ENCODE peak calls at places on chromosomes 6 and 20, in four cellular contexts. H, X, Q and U are unnamed samples.

GRCh38 chr6:131976545-131977061 is 25.4 kb upstream of the CCN2 start:
- DNase-seq in X (no peak), H (no peak), Q (peak), U (no peak)

GRCh38 chr6:117483645-117484016 is 1.2 kb downstream of the DCBLD1 start:
- DNase-seq in X (no peak), H (no peak), Q (no peak), U (no peak)

GRCh38 chr6:111482236-111482958 is 621 bp downstream of the REV3L start:
- DNase-seq in Q (peak), H (peak), X (peak), U (peak)

GRCh38 chr6:34246563-34247391 is 2.0 kb downstream of the SMIM29 start:
- DNase-seq in X (no peak), Q (no peak), H (no peak), U (no peak)

GRCh38 chr6:45222380-45222779 is 105.8 kb upstream of the RUNX2 start:
- DNase-seq in H (no peak), X (no peak), Q (no peak), U (no peak)

GRCh38 chr6:71410164-71410566 is 121.6 kb downstream of the OGFRL1 start:
- DNase-seq in X (no peak), H (no peak), Q (no peak), U (no peak)

GRCh38 chr6:113383701-113384100 is 473.4 kb upstream of the MARCKS start:
- DNase-seq in Q (no peak), X (no peak), H (no peak), U (no peak)

GRCh38 chr6:38346291-38347079 is 293.2 kb downstream of the BTBD9 start:
- DNase-seq in H (no peak), X (no peak), Q (no peak), U (no peak)

GRCh38 chr6:77587963-77588362 is 64.9 kb upstream of the MEI4 start:
- DNase-seq in H (no peak), Q (no peak), X (no peak), U (no peak)

GRCh38 chr6:81608776-81609175 is 143.7 kb downstream of the TENT5A start:
- DNase-seq in X (no peak), Q (no peak), H (no peak), U (no peak)

GRCh38 chr6:124200661-124201060 is 397.0 kb downstream of the NKAIN2 start:
- DNase-seq in X (no peak), Q (no peak), H (no peak), U (no peak)

GRCh38 chr6:33633462-33634158 is 12.5 kb downstream of the ITPR3 start:
- DNase-seq in Q (no peak), X (peak), H (peak), U (peak)

GRCh38 chr6:28167068-28167467 is 25.4 kb downstream of the ZKSCAN8 start:
- DNase-seq in H (no peak), Q (no peak), X (no peak), U (no peak)

GRCh38 chr6:48990746-48991145 is 472.3 kb downstream of the MMUT start:
- DNase-seq in Q (no peak), X (no peak), H (no peak), U (no peak)

GRCh38 chr6:79432726-79433125 is 104.5 kb downstream of the LCA5 start:
- DNase-seq in H (no peak), Q (no peak), X (no peak), U (no peak)

GRCh38 chr20:61662226-61662945 is 403.3 kb downstream of the TAF4 start:
- DNase-seq in H (no peak), Q (no peak), X (no peak), U (no peak)

GRCh38 chr6:88349511-88349910 is 183.4 kb upstream of the CNR1 start:
- DNase-seq in X (no peak), H (no peak), Q (no peak), U (no peak)

GRCh38 chr6:89022747-89023289 is 57.7 kb upstream of the PNRC1 start:
- DNase-seq in Q (no peak), X (no peak), H (no peak), U (no peak)

GRCh38 chr20:38842558-38842981 is 37.1 kb downstream of the PPP1R16B start:
- DNase-seq in H (no peak), X (no peak), Q (no peak), U (no peak)

GRCh38 chr6:90184334-90185298 is 112.0 kb downstream of the BACH2 start:
- DNase-seq in Q (no peak), H (no peak), X (no peak), U (peak)

GRCh38 chr6:16337280-16337975 is 99.0 kb downstream of the GMPR start:
- DNase-seq in H (peak), X (peak), Q (peak), U (peak)
- H3K4me3 ChIP-seq in H (no peak), X (no peak), Q (no peak), U (no peak)

GRCh38 chr6:21597706-21598273 is 4.2 kb downstream of the SOX4 start:
- DNase-seq in H (no peak), X (no peak), Q (no peak), U (no peak)
- TF ChIP-seq POLR2A in H (no peak), X (no peak), Q (no peak), U (no peak)

GRCh38 chr6:32627831-32628230 is 9.4 kb upstream of the HLA-DQA1 start:
- DNase-seq in X (peak), H (peak), Q (no peak), U (no peak)
- H3K27ac ChIP-seq in X (no peak), H (peak), Q (no peak), U (no peak)

GRCh38 chr6:105785412-105785811 is 300.7 kb upstream of the PRDM1 start:
- DNase-seq in X (no peak), H (no peak), Q (no peak), U (no peak)
- H3K4me3 ChIP-seq in X (no peak), H (no peak), Q (no peak), U (no peak)

GRCh38 chr6:129651291-129651691 is 58.7 kb downstream of the ARHGAP18 start:
- DNase-seq in H (no peak), Q (no peak), X (no peak), U (no peak)
- TF ChIP-seq POLR2A in H (no peak), Q (no peak), X (no peak), U (no peak)

GRCh38 chr6:138979813-138980668 is 8.0 kb downstream of the REPS1 start:
- DNase-seq in Q (no peak), H (no peak), X (no peak), U (no peak)
- H3K27ac ChIP-seq in Q (no peak), H (no peak), X (no peak), U (no peak)

GRCh38 chr6:136767583-136768307 is 24.5 kb downstream of the MAP3K5 start:
- DNase-seq in Q (no peak), H (no peak), X (no peak), U (no peak)

GRCh38 chr6:136764522-136764993 is 27.7 kb downstream of the MAP3K5 start:
- DNase-seq in X (no peak), H (no peak), Q (no peak), U (no peak)

GRCh38 chr6:136769759-136770158 is 22.5 kb downstream of the MAP3K5 start:
- DNase-seq in X (no peak), H (no peak), Q (no peak), U (no peak)

GRCh38 chr6:136766274-136766673 is 26.0 kb downstream of the MAP3K5 start:
- DNase-seq in X (no peak), Q (peak), H (peak), U (no peak)

DNA sequence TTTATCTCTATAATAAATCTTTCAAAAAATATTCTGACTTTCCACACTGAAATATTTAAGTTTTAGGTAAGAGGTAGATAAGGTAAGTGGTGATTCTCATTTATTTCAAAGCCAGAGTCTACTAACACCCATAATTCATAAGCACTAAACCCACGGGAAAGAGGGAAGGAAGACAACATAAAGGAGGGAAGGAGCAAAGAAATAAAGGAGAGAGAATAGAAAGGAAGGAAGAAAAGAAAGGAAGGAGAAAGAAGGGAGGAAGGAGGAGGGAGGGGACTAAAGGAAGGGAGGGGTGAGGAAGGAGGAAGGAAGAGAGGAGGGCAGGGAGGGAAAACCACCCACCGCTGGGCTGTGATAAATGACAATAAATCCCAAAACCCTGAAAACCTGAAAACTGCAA is 25.2 kb downstream of the MAP3K5 start:
- DNase-seq in X (no peak), H (no peak), Q (peak), U (no peak)
- H3K4me3 ChIP-seq in X (no peak), H (no peak), Q (no peak), U (no peak)